ENCODE peak calls at places on chromosomes 2 and 18, in six cellular contexts. Z is colonic mucosa, I is endothelial cell, C is left ventricle myocardium inferior, U is tibial artery, F is GM13976. B is an unnamed sample.

GRCh38 chr2:42333579-42333978 is 27.4 kb downstream of the COX7A2L start:
- DNase-seq in Z (no peak), I (no peak), C (no peak), U (no peak), F (no peak), B (no peak)

GRCh38 chr2:29031046-29031445 is 43.3 kb downstream of the PCARE start:
- DNase-seq in Z (no peak), I (no peak), C (no peak), U (no peak), F (no peak), B (no peak)

GRCh38 chr2:102473020-102473419 is at the start of gene SLC9A4:
- DNase-seq in Z (peak; percentile 71), I (peak; percentile 49), C (no peak), U (peak; percentile 33), F (peak; percentile 38), B (no peak)

GRCh38 chr2:231123362-231123898 is 1.4 kb downstream of the HTR2B start:
- DNase-seq in Z (no peak), I (peak; percentile 7), C (no peak), U (no peak), F (no peak), B (no peak)

GRCh38 chr2:203062126-203062525 is 47.5 kb downstream of the NBEAL1 start:
- DNase-seq in Z (no peak), I (no peak), C (no peak), U (no peak), F (no peak), B (no peak)

GRCh38 chr2:239263937-239264837 is 136.6 kb downstream of the HDAC4 start:
- DNase-seq in Z (no peak), I (no peak), C (no peak), U (no peak), F (no peak), B (no peak)

GRCh38 chr2:32948266-32948665 is 1.5 kb downstream of the LTBP1 start:
- DNase-seq in Z (no peak), I (no peak), C (no peak), U (no peak), F (no peak), B (no peak)

GRCh38 chr2:198660491-198660890 is 797.2 kb downstream of the SATB2 start:
- DNase-seq in Z (no peak), I (no peak), C (no peak), U (no peak), F (no peak), B (no peak)

GRCh38 chr2:209560911-209561310 is 137.1 kb downstream of the MAP2 start:
- DNase-seq in Z (no peak), I (no peak), C (no peak), U (no peak), F (no peak), B (no peak)

GRCh38 chr2:12502759-12503158 is 214.0 kb upstream of the TRIB2 start:
- DNase-seq in Z (no peak), I (no peak), C (no peak), U (no peak), F (no peak), B (no peak)

GRCh38 chr2:8259106-8259840 is 422.6 kb upstream of the ID2 start:
- DNase-seq in Z (no peak), I (no peak), C (peak; percentile 29), U (peak; percentile 43), F (no peak), B (no peak)

GRCh38 chr2:26299488-26300092 is 46.4 kb upstream of the SELENOI start:
- DNase-seq in Z (peak; percentile 46), I (peak; percentile 24), C (no peak), U (peak; percentile 29), F (no peak), B (no peak)

GRCh38 chr2:199366406-199366805 is 91.3 kb downstream of the SATB2 start:
- DNase-seq in Z (peak; percentile 47), I (no peak), C (no peak), U (no peak), F (no peak), B (no peak)

GRCh38 chr2:70328921-70329561 is 27.2 kb upstream of the FAM136A start:
- DNase-seq in Z (peak; percentile 89), I (no peak), C (no peak), U (no peak), F (no peak), B (no peak)

GRCh38 chr2:134167015-134167414 is 86.9 kb upstream of the MGAT5 start:
- DNase-seq in Z (no peak), I (no peak), C (no peak), U (no peak), F (no peak), B (no peak)

GRCh38 chr2:16205631-16206030 is 265.3 kb downstream of the MYCN start:
- DNase-seq in Z (no peak), I (no peak), C (no peak), U (no peak), F (no peak), B (no peak)

GRCh38 chr2:207930747-207931146 is 94.6 kb downstream of the PLEKHM3 start:
- DNase-seq in Z (peak; percentile 86), I (no peak), C (no peak), U (no peak), F (no peak), B (no peak)

GRCh38 chr2:104848526-104848925 is 5.4 kb upstream of the POU3F3 start:
- DNase-seq in Z (no peak), I (no peak), C (no peak), U (no peak), F (no peak), B (no peak)

GRCh38 chr2:120501591-120501990 is 155.7 kb downstream of the INHBB start:
- DNase-seq in Z (no peak), I (no peak), C (no peak), U (no peak), F (no peak), B (no peak)

DNA sequence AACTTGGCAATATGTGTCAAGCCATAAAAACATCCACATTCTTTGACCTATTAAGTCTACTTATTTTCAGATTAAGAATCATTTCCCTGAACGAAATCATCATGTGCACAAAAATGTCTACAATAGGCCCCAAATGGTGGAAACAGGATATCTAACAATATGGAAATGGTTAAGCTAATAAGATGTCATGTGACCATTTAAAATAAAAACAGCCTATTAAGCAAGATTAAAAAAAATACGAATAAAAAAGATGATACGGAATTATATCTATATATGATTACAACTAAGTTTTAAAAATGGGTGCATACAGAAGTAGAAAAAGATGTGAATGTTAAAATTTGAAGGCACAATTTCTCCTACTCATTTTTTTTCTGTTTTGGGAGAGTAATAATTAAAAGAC is 118.6 kb upstream of the ACVR1C start:
- DNase-seq in Z (no peak), I (no peak), C (no peak), U (no peak), F (no peak), B (no peak)
- TF ChIP-seq CTCF in Z (no peak), I (no peak), C (no peak), U (no peak), F (no peak), B (no peak)

GRCh38 chr18:21745234-21745633 is 4.6 kb downstream of the MIB1 start:
- DNase-seq in Z (no peak), I (no peak), C (no peak), U (no peak), F (no peak), B (no peak)
- TF ChIP-seq CTCF in Z (no peak), I (no peak), C (no peak), U (no peak), F (no peak), B (no peak)

GRCh38 chr2:234751275-234751938 is 200.4 kb upstream of the SH3BP4 start:
- DNase-seq in Z (no peak), I (no peak), C (no peak), U (no peak), F (no peak), B (no peak)
- TF ChIP-seq CTCF in Z (no peak), I (no peak), C (no peak), U (no peak), F (no peak), B (no peak)

GRCh38 chr2:143574069-143574468 is 444.9 kb downstream of the ARHGAP15 start:
- DNase-seq in Z (no peak), I (no peak), C (no peak), U (no peak), F (no peak), B (no peak)

GRCh38 chr2:143577489-143577888 is 448.3 kb downstream of the ARHGAP15 start:
- DNase-seq in Z (no peak), I (no peak), C (no peak), U (no peak), F (no peak), B (no peak)

GRCh38 chr2:143579456-143579855 is 450.2 kb downstream of the ARHGAP15 start:
- DNase-seq in Z (no peak), I (no peak), C (no peak), U (no peak), F (no peak), B (no peak)

GRCh38 chr2:143572421-143572820 is 443.2 kb downstream of the ARHGAP15 start:
- DNase-seq in Z (no peak), I (no peak), C (no peak), U (no peak), F (no peak), B (no peak)

DNA sequence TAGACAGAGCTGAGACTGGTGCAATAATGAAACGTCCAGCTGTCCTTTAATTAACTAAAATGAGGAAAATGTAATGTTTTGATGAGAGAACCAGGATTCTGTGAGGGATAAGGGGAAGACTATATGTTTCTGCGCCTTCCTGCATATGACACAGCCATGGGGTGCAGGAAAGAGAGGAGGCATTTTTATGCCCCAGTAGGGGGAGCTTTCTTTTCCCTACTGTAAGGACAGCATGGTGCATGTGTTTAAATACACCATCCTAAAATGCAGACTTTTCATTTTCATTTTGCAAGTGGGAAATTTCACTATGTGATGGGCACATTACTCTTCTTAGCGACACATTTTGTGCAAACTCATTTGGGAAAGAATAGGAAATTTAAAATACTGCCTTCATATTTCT is 446.1 kb downstream of the ARHGAP15 start:
- DNase-seq in Z (no peak), I (no peak), C (no peak), U (no peak), F (no peak), B (no peak)
- TF ChIP-seq CTCF in Z (no peak), I (peak; percentile 44), C (peak; percentile 34), U (no peak), F (no peak), B (no peak)

GRCh38 chr2:35343135-35343534 is 1012.4 kb upstream of the CRIM1 start:
- DNase-seq in Z (no peak), I (no peak), C (no peak), U (no peak), F (no peak), B (no peak)
- TF ChIP-seq CTCF in Z (no peak), I (no peak), C (no peak), U (no peak), F (peak; percentile 8), B (no peak)